ENCODE peak calls at places on chromosomes 16 and 17, in four cellular contexts. W is H1, V is HepG2, P is K562. L is an unnamed sample.

GRCh38 chr16:337975-338575 is 14.4 kb downstream of the AXIN1 start:
- DNase-seq in W (no peak), V (no peak), P (no peak), L (peak)

GRCh38 chr16:53022374-53022773 is 30.3 kb downstream of the CHD9NB start:
- DNase-seq in W (peak), V (peak), P (peak), L (peak)

GRCh38 chr17:43873091-43873490 is 26.1 kb downstream of the CD300LG start:
- DNase-seq in W (no peak), V (no peak), P (no peak), L (no peak)

GRCh38 chr17:40069751-40070643 is 7.2 kb downstream of the THRA start:
- DNase-seq in W (no peak), V (no peak), P (peak), L (no peak)

GRCh38 chr17:53912117-53912516 is 89.4 kb downstream of the KIF2B start:
- DNase-seq in W (no peak), V (peak), P (no peak), L (no peak)

GRCh38 chr16:58492735-58493134 is 7.2 kb upstream of the NDRG4 start:
- DNase-seq in W (no peak), V (no peak), P (no peak), L (no peak)

GRCh38 chr17:81666092-81666341 is 388 bp downstream of the OXLD1 start:
- DNase-seq in W (no peak), V (peak), P (no peak), L (no peak)

GRCh38 chr17:1087381-1088241 is 90.7 kb downstream of the TIMM22 start:
- DNase-seq in W (peak), V (no peak), P (peak), L (no peak)

GRCh38 chr17:3539881-3540540 is 17.6 kb downstream of the TRPV3 start:
- DNase-seq in W (no peak), V (no peak), P (peak), L (no peak)

DNA sequence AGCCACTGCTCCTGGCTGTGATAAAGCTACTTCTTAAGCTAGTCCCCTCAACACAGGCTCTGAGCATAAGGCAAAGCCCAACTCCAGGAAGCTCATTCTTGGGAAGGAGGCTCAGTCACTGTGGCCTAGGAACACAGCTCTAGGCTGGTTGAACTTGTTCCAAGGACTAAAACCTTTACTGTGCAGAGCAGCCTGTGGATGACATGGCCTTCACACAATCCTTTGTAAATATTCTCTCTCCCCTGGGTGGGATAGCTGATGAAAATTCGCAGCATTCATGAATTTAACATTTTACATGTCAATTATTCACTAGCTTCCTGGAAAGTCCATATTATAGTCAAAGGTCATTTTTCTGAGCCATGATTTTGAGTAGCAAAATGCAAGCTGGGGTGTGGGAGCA is 28.9 kb downstream of the BEAN1 start:
- DNase-seq in W (no peak), V (peak), P (no peak), L (no peak)
- TF ChIP-seq POLR2A in W (no peak), V (no peak), P (no peak), L (no peak)

GRCh38 chr17:79160980-79161621 is 86.5 kb downstream of the ENGASE start:
- DNase-seq in W (no peak), V (no peak), P (no peak), L (no peak)
- TF ChIP-seq TAF1 in W (no peak), V (no peak), P (no peak), L (no peak)

DNA sequence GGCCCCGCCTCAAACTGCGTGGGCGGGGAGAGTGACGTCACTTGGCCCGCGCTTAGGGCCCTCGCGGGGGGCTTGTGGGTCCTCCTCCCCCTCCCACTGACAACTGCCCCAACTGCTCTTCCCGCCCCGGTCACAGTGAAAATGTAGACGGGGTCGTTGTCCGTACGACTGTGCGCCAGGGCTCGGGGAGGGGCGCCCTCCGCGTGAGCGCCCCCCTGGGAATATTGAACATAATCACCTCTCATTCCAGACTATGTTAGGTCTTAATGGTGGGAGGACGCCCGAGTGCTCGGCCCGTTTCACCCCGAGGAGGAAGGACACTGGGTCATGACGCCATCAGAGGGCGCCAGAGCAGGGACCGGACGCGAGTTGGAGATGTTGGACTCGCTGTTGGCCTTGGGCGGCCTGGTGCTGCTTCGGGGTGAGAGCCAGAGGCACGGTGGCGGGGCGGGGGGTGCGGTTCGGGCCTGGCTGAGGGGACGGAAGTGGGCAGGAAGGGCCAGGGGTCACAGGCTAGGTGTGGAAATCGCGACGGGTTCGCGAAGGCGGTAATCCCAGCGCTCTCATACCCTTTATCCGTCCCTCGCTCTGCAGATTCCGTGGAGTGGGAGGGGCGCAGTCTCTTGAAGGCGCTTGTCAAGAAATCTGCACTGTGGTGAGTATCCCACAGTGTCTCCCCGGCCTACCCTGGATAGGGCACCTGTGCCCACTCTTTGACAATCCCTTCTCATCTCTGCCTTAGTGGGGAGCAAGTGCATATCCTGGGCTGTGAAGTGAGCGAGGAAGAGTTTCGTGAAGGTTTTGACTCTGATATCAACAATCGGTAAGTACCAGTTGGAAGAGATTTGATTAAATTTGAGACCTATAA is at the start of gene ELP5:
- DNase-seq in W (peak), V (peak), P (peak), L (peak)
- TF ChIP-seq POLR2A in W (no peak), V (peak), P (peak), L (peak)

GRCh38 chr17:41648411-41649195 is 24.2 kb upstream of the KRT17 start:
- DNase-seq in W (peak), V (peak), P (peak), L (peak)
- TF ChIP-seq TAF1 in W (no peak), V (peak), P (no peak), L (no peak)

L was measured in GM12891.